ENCODE peak calls at places on chromosomes 6 and 20, in five cellular contexts. D is BJ, V is AG09309, J is cardiac muscle cell, U is B cell. P is an unnamed sample.

GRCh38 chr6:108559884-108560462 is 744 bp upstream of the FOXO3 start:
- DNase-seq in D (no peak), V (no peak), J (peak), U (no peak), P (no peak)

GRCh38 chr6:126123226-126123625 is 136.9 kb downstream of the TRMT11 start:
- DNase-seq in D (no peak), V (no peak), J (peak), U (no peak), P (no peak)

GRCh38 chr20:62454936-62455673 is 20.7 kb downstream of the GATA5 start:
- DNase-seq in D (no peak), V (no peak), J (peak), U (no peak), P (no peak)

GRCh38 chr6:143673638-143674037 is 4.1 kb upstream of the PHACTR2 start:
- DNase-seq in D (peak), V (peak), J (no peak), U (no peak), P (no peak)

GRCh38 chr20:621115-621756 is 11.1 kb upstream of the TCF15 start:
- DNase-seq in D (no peak), V (no peak), J (no peak), U (no peak), P (no peak)

GRCh38 chr20:62872184-62872862 is 10.7 kb upstream of the TCFL5 start:
- DNase-seq in D (no peak), V (no peak), J (no peak), U (no peak), P (no peak)

GRCh38 chr6:37691904-37692806 is 5.5 kb downstream of the MDGA1 start:
- DNase-seq in D (no peak), V (no peak), J (peak), U (peak), P (peak)

GRCh38 chr20:15582146-15582776 is 991.0 kb downstream of the KIF16B start:
- DNase-seq in D (no peak), V (no peak), J (no peak), U (no peak), P (no peak)

GRCh38 chr6:22147983-22148797 is 148.6 kb downstream of the PRL start:
- DNase-seq in D (peak), V (peak), J (peak), U (no peak), P (no peak)

GRCh38 chr6:125596020-125596419 is 153.4 kb upstream of the HEY2 start:
- DNase-seq in D (no peak), V (no peak), J (no peak), U (no peak), P (no peak)

GRCh38 chr6:134758616-134759015 is 191.3 kb downstream of the ALDH8A1 start:
- DNase-seq in D (no peak), V (no peak), J (no peak), U (no peak), P (no peak)

GRCh38 chr20:63639093-63639860 is 12.4 kb upstream of the GMEB2 start:
- DNase-seq in D (no peak), V (no peak), J (no peak), U (peak), P (no peak)

GRCh38 chr20:34522969-34523871 is 7.0 kb downstream of the DYNLRB1 start:
- DNase-seq in D (no peak), V (peak), J (peak), U (no peak), P (no peak)

GRCh38 chr20:5168582-5169396 is 42.0 kb downstream of the CDS2 start:
- DNase-seq in D (no peak), V (no peak), J (no peak), U (peak), P (no peak)

GRCh38 chr6:49527315-49527714 is 23.2 kb upstream of the C6orf141 start:
- DNase-seq in D (no peak), V (no peak), J (no peak), U (no peak), P (no peak)

GRCh38 chr6:150183966-150184365 is 41.1 kb downstream of the PPP1R14C start:
- DNase-seq in D (no peak), V (no peak), J (no peak), U (no peak), P (no peak)

GRCh38 chr6:33313105-33313708 is 671 bp downstream of the TAPBP start:
- DNase-seq in D (no peak), V (no peak), J (no peak), U (peak), P (peak)

GRCh38 chr6:106360410-106360988 is at the start of gene CRYBG1:
- DNase-seq in D (no peak), V (no peak), J (peak), U (peak), P (peak)

GRCh38 chr6:113490356-113490755 is 366.8 kb upstream of the MARCKS start:
- DNase-seq in D (no peak), V (no peak), J (no peak), U (no peak), P (no peak)

GRCh38 chr6:125157725-125158124 is 4.2 kb downstream of the TPD52L1 start:
- DNase-seq in D (no peak), V (no peak), J (no peak), U (no peak), P (no peak)

GRCh38 chr6:63100066-63100465 is 111.2 kb upstream of the FKBP1C start:
- DNase-seq in D (no peak), V (no peak), J (no peak), U (no peak), P (no peak)

GRCh38 chr6:32941412-32941784 is 570 bp upstream of the HLA-DMB start:
- DNase-seq in D (no peak), V (no peak), J (no peak), U (peak), P (peak)

DNA sequence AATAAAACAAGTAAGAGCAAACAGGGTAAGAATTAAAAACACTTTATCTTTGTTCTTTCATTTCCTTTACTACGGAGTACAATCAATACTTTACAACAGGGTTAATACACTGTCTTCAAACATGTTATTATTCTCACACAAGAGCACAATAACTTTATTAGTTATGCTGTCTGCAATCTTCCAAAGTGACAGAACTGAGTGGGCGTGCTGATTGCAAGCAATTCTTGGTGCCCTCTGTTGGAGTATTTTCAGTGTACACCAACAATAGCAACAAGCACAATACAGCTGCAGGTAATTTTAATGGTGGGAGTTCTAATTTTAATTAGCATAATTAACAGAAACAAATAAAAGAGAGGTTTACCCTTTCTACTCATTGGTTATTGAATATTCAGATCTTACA is 33.9 kb upstream of the PTPRK start:
- DNase-seq in D (no peak), V (no peak), J (peak), U (no peak), P (no peak)
- TF ChIP-seq CTCF in D (no peak), V (peak), J (peak), U (no peak), P (no peak)

GRCh38 chr20:24106155-24106800 is 117.7 kb upstream of the GGTLC1 start:
- DNase-seq in D (no peak), V (no peak), J (no peak), U (no peak), P (no peak)

GRCh38 chr20:24102749-24103148 is 114.2 kb upstream of the GGTLC1 start:
- DNase-seq in D (no peak), V (no peak), J (no peak), U (no peak), P (no peak)

GRCh38 chr20:24100370-24101011 is 111.9 kb upstream of the GGTLC1 start:
- DNase-seq in D (no peak), V (peak), J (peak), U (no peak), P (peak)

GRCh38 chr20:24098886-24099285 is 110.3 kb upstream of the GGTLC1 start:
- DNase-seq in D (no peak), V (peak), J (no peak), U (no peak), P (no peak)

DNA sequence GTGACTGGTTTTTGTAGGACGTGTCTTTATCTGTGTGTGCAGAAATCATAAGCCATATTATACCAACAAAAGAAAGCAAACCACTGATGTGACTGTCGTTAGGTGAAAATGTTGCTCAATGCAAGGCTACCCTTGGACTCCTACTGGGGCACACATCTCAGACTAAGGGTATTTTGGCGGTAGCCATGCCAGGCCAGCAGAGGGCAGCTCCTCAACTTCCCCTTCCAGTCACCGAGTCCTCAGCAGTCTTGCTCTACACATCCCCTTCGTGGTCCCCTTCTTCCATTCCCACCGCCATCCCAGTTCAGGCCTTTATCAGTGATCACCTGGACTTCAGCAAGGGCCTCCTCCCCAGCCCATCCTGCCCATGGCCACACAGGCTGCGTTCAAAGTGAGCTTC is 113.7 kb upstream of the GGTLC1 start:
- DNase-seq in D (no peak), V (no peak), J (peak), U (no peak), P (no peak)
- TF ChIP-seq CTCF in D (peak), V (peak), J (peak), U (no peak), P (peak)

DNA sequence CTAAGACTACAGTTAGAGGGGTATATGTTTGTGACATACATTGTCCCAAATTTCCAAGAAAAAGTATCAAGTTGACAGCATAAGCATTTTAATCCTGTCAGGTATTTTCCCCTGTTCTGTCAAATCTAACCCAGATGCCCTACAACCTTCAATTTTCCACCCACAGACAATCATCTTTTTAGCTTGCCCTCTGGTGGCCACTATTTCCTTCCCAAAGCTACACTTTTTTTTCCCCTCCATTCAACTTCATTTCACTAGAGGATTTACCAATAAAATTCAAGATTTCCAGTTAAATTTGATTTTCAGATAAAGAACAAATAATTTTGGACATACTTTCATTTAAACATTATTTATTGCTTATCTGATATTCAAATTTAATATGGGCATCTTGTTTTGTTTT is 286.6 kb downstream of the TENT5A start:
- DNase-seq in D (no peak), V (peak), J (peak), U (no peak), P (no peak)
- TF ChIP-seq CTCF in D (peak), V (peak), J (peak), U (no peak), P (no peak)

GRCh38 chr6:170003027-170003426 is 251.6 kb downstream of the ERMARD start:
- DNase-seq in D (no peak), V (no peak), J (no peak), U (no peak), P (no peak)
- TF ChIP-seq CTCF in D (no peak), V (no peak), J (peak), U (no peak), P (no peak)

DNA sequence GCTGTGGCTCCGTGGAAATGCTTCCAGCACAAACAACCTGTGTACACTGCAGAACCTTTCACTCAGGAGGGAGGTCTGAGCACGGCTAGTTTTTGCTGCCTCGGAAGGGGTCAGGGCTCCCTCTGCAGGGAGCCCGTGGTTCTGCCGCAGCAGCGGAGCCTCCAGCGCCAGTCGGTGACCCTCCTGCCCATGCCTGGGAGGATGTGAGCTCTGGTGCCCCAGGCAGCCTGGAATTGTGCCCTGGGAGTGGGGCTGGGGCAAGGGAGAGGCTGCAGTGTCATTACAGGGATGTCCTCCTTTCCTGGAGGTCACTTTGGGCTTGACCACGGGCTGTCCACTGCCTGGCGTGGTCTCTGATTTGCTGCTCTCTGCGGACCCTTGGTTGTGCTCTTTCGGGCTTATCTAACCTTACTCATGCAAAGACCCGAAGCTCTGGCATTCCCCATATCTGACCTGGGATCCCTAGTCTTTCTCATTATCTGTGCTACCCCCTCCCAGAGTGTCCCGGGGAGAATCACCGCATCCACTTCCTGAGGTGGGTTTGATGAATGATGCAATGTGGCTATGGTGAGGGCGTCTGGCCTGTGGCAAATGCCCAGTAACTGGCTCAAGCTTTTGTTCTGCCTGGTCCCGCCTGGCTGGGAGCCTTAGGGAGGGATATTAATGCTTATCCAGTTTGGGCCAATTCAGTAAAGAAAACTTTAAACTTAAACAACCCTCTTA is 59.5 kb upstream of the TAGAP start:
- DNase-seq in D (no peak), V (no peak), J (peak), U (peak), P (peak)
- TF ChIP-seq CTCF in D (peak), V (peak), J (peak), U (peak), P (peak)